ENCODE peak calls at places on chromosomes 16 and 17, in four cellular contexts. One of them, this sample, is unnamed.

GRCh38 chr16:84144301-84144858 is 597 bp downstream of the HSDL1 start:
- DNase-seq in GM12878: no peak
- DNase-seq in K562: peak
- DNase-seq in GM12891: peak
- DNase-seq in this sample: peak

GRCh38 chr17:41812176-41813038 is at the start of gene FKBP10:
- DNase-seq in GM12891: peak
- DNase-seq in K562: no peak
- DNase-seq in GM12878: no peak
- DNase-seq in this sample: no peak

GRCh38 chr17:39197380-39198185 is at the start of gene CACNB1:
- DNase-seq in GM12891: peak
- DNase-seq in K562: peak
- DNase-seq in GM12878: no peak
- DNase-seq in this sample: no peak

GRCh38 chr16:12898556-12898955 is 2.8 kb upstream of the SHISA9 start:
- DNase-seq in GM12878: no peak
- DNase-seq in K562: no peak
- DNase-seq in GM12891: no peak
- DNase-seq in this sample: no peak

GRCh38 chr17:79985361-79985760 is 50.3 kb downstream of the TBC1D16 start:
- DNase-seq in GM12891: no peak
- DNase-seq in GM12878: no peak
- DNase-seq in K562: no peak
- DNase-seq in this sample: no peak

GRCh38 chr16:27293343-27293742 is 20.4 kb upstream of the IL4R start:
- DNase-seq in K562: no peak
- DNase-seq in GM12891: no peak
- DNase-seq in GM12878: no peak
- DNase-seq in this sample: no peak

GRCh38 chr16:86343111-86343642 is 167.2 kb upstream of the FOXF1 start:
- DNase-seq in K562: no peak
- DNase-seq in GM12878: no peak
- DNase-seq in GM12891: no peak
- DNase-seq in this sample: no peak

GRCh38 chr16:86798247-86799041 is 220.1 kb downstream of the FOXL1 start:
- DNase-seq in GM12878: no peak
- DNase-seq in K562: no peak
- DNase-seq in GM12891: no peak
- DNase-seq in this sample: no peak

GRCh38 chr16:84141143-84141670 is 3.8 kb downstream of the HSDL1 start:
- DNase-seq in GM12891: no peak
- DNase-seq in GM12878: no peak
- DNase-seq in K562: peak
- DNase-seq in this sample: no peak

GRCh38 chr17:4944554-4945175 is 3.7 kb downstream of the PFN1 start:
- DNase-seq in GM12878: no peak
- DNase-seq in GM12891: no peak
- DNase-seq in K562: no peak
- DNase-seq in this sample: no peak

GRCh38 chr17:5986644-5987043 is 83.5 kb upstream of the WSCD1 start:
- DNase-seq in K562: no peak
- DNase-seq in GM12891: no peak
- DNase-seq in GM12878: no peak
- DNase-seq in this sample: no peak

GRCh38 chr17:55296171-55296695 is 31.5 kb downstream of the HLF start:
- DNase-seq in K562: no peak
- DNase-seq in GM12891: no peak
- DNase-seq in GM12878: no peak
- DNase-seq in this sample: no peak

GRCh38 chr17:55294042-55294751 is 29.4 kb downstream of the HLF start:
- DNase-seq in GM12878: no peak
- DNase-seq in K562: no peak
- DNase-seq in GM12891: no peak
- DNase-seq in this sample: no peak

GRCh38 chr17:55298111-55298510 is 33.4 kb downstream of the HLF start:
- DNase-seq in GM12878: no peak
- DNase-seq in K562: no peak
- DNase-seq in GM12891: no peak
- DNase-seq in this sample: no peak

GRCh38 chr17:55296699-55297098 is 31.9 kb downstream of the HLF start:
- DNase-seq in GM12878: no peak
- DNase-seq in GM12891: no peak
- DNase-seq in K562: no peak
- DNase-seq in this sample: no peak

DNA sequence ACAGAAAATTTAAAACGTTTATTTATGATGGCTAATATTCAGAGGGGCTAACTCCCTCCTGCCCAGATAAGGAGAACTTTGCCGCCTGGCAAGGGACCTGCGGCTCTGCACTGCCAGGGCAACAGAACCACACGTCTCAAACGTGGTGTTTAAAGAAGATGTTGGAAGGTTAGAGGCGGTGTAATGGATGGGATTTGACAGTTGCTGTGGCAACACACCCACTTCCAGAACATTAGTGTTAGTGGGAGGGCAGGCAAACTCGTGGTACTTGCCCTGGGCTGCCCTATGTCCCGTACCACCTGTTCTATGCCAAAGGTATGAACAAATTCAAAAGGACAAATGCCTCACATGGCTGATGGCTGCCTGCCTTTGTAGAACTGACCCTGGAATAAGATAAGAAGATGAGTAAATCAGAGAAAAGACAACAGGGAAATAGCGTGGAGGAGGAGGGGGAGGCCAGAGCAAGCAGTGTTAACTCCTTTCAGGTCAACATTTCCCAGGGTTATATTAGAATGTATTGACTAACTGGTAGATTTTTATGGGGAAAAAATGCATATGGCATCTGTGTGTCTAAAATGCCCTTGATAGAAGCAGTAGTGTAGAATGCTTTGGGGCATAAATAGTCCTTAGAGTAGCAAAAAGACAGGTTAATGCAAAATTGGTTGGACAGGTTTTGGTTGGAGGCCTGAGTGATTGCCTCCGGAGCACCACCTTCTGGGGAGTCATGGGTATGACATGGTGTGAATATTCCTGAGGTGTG is 30.8 kb downstream of the HLF start:
- DNase-seq in GM12891: peak
- DNase-seq in K562: peak
- DNase-seq in GM12878: no peak
- DNase-seq in this sample: peak
- TF ChIP-seq SPI1 in GM12891: no peak
- TF ChIP-seq SPI1 in K562: no peak
- TF ChIP-seq SPI1 in GM12878: no peak
- TF ChIP-seq SPI1 in this sample: no peak

GRCh38 chr16:89442990-89443726 is 47.2 kb downstream of the ANKRD11 start:
- DNase-seq in K562: peak
- DNase-seq in GM12891: no peak
- DNase-seq in GM12878: no peak
- DNase-seq in this sample: no peak
- TF ChIP-seq SPI1 in K562: no peak
- TF ChIP-seq SPI1 in GM12891: no peak
- TF ChIP-seq SPI1 in GM12878: no peak
- TF ChIP-seq SPI1 in this sample: no peak

GRCh38 chr17:75486151-75486550 is 29.2 kb downstream of the CASKIN2 start:
- DNase-seq in GM12891: no peak
- DNase-seq in K562: no peak
- DNase-seq in GM12878: no peak
- DNase-seq in this sample: no peak

GRCh38 chr17:75487351-75488070 is 27.8 kb downstream of the CASKIN2 start:
- DNase-seq in GM12891: peak
- DNase-seq in K562: peak
- DNase-seq in GM12878: no peak
- DNase-seq in this sample: peak

GRCh38 chr17:75486951-75487350 is 28.4 kb downstream of the CASKIN2 start:
- DNase-seq in GM12891: no peak
- DNase-seq in K562: no peak
- DNase-seq in GM12878: no peak
- DNase-seq in this sample: no peak

GRCh38 chr17:75488693-75489510 is 26.4 kb downstream of the CASKIN2 start:
- DNase-seq in GM12891: no peak
- DNase-seq in GM12878: no peak
- DNase-seq in K562: no peak
- DNase-seq in this sample: no peak

GRCh38 chr17:75485688-75486087 is 29.3 kb downstream of the TMEM94 start:
- DNase-seq in K562: no peak
- DNase-seq in GM12878: no peak
- DNase-seq in GM12891: no peak
- DNase-seq in this sample: no peak
- TF ChIP-seq SPI1 in K562: no peak
- TF ChIP-seq SPI1 in GM12878: no peak
- TF ChIP-seq SPI1 in GM12891: no peak
- TF ChIP-seq SPI1 in this sample: no peak

DNA sequence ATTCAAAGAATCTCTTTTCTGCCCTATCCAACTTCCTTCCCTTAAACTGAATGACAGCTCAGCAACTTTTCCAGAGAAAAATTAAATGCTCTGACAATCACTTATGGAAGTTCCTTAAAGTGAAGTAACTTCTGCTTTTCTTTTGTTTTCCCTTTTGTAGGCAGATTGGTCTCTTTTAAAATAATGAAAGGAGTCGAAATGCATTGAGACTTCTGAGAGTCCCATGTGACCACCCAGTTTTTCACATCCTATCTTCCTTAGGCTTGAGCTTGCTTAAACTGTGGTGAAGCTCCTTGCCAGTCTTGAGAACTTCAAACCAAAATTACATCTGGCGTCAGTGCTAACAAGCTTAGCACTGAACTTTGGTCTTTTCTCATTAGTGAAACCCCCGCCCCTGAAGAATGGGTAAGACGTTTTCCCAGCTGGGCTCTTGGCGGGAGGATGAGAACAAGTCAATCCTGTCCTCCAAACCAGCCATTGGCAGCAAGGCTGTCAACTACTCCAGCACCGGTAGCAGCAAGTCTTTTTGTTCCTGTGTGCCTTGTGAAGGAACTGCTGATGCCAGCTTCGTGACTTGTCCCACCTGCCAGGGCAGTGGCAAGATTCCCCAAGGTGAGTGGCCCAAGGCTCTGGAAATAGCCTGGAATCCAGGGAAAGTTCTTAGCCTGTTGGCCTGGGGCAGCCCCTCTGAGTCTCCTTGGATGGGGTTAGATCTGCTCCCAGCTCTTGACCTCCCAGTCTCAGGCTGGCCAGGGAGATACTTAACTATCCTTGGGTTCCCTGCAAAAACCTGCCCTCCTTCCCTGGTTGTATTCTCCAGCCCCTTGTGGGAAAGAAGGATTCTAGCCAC is 1.2 kb downstream of the TMEM106A start:
- DNase-seq in K562: no peak
- DNase-seq in GM12878: peak
- DNase-seq in GM12891: no peak
- DNase-seq in this sample: no peak
- TF ChIP-seq SPI1 in K562: no peak
- TF ChIP-seq SPI1 in GM12878: peak
- TF ChIP-seq SPI1 in GM12891: no peak
- TF ChIP-seq SPI1 in this sample: no peak

DNA sequence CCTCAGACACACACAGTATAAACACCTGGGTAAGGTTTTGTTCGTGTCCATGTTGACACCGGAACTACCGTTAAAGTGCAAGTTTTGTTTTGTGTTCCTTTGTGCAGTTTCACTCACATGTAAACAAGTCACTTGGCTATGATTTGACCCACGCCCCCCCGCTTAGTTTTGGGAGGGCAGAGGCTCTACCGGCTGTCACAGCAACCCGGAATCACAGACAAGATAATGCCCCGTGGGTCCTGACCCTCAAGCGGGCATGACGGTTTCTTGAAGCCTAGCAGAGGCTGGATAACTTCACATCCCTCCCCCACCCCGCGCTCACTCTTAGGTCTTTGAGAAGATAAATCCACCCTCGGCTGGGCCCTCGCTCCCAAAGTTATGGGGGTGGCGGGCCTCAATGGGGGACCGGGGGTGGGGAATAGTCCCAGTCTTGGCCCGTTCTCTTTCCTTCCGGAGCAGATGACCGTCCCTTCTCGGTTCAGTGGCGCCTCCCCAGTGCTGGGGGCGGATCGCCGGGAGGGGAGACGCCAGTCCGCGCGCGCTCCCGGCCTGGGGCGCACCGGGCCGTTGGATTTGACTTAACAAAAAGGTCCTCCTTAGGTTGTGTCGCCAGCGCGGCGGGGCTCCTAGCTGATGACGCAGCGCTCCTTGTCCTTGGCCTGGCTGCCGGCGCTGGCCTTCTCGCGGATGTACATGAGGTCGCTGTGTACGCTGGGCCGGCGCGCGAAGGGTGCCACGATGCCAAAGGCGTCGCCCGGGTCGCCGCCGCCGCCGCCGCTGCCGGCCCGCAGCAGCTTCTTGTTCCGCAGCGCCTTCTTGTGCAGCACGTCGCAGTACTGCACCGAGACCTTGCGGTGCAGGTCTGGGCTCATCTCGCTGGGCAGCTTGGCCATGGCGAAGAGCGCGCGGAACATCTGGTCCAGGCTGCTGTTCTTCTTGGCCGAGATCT is 1.4 kb downstream of the RASD1 start:
- DNase-seq in GM12878: no peak
- DNase-seq in GM12891: no peak
- DNase-seq in K562: no peak
- DNase-seq in this sample: no peak
- TF ChIP-seq SPI1 in GM12878: no peak
- TF ChIP-seq SPI1 in GM12891: no peak
- TF ChIP-seq SPI1 in K562: no peak
- TF ChIP-seq SPI1 in this sample: no peak

GRCh38 chr17:78537217-78537860 is 39.9 kb downstream of the DNAH17 start:
- DNase-seq in K562: no peak
- DNase-seq in GM12878: no peak
- DNase-seq in GM12891: no peak
- DNase-seq in this sample: no peak
- TF ChIP-seq SPI1 in K562: no peak
- TF ChIP-seq SPI1 in GM12878: no peak
- TF ChIP-seq SPI1 in GM12891: no peak
- TF ChIP-seq SPI1 in this sample: no peak

This sample was measured in HL-60.